ENCODE peak calls at places on chromosome 4, in seven cellular contexts. O is HEK293T, H is smooth muscle cell of the brain vasculature, I is NCI-H2081, R is AG08396, C is RCC 7860, M is K562. G is an unnamed sample.

GRCh38 chr4:117771647-117772337 is 262.5 kb upstream of the NDST3 start:
- DNase-seq in O (no peak), H (no peak), I (no peak), R (no peak), C (no peak), M (no peak), G (peak; percentile 15)

GRCh38 chr4:56821394-56822263 is at the start of gene SPINK2:
- DNase-seq in O (peak; percentile 89), H (no peak), I (peak; percentile 75), R (no peak), C (no peak), M (peak; percentile 69), G (peak; percentile 30)

GRCh38 chr4:1767058-1767769 is 25.9 kb upstream of the FGFR3 start:
- DNase-seq in O (peak; percentile 43), H (no peak), I (peak; percentile 8), R (peak; percentile 58), C (no peak), M (peak; percentile 78), G (peak; percentile 16)

GRCh38 chr4:140344621-140345020 is 28.8 kb upstream of the SCOC start:
- DNase-seq in O (no peak), H (no peak), I (no peak), R (no peak), C (no peak), M (no peak), G (no peak)

GRCh38 chr4:172650758-172651495 is 517.7 kb upstream of the GALNT7 start:
- DNase-seq in O (no peak), H (no peak), I (no peak), R (no peak), C (no peak), M (no peak), G (no peak)

GRCh38 chr4:19945979-19946380 is 305.7 kb upstream of the SLIT2 start:
- DNase-seq in O (no peak), H (peak; percentile 58), I (peak; percentile 22), R (peak; percentile 15), C (peak; percentile 86), M (no peak), G (peak; percentile 72)

GRCh38 chr4:90950385-90950841 is 823.2 kb downstream of the CCSER1 start:
- DNase-seq in O (peak; percentile 22), H (no peak), I (peak; percentile 30), R (no peak), C (no peak), M (no peak), G (no peak)

GRCh38 chr4:163610642-163611041 is 116.2 kb downstream of the TMA16 start:
- DNase-seq in O (no peak), H (no peak), I (no peak), R (no peak), C (no peak), M (no peak), G (no peak)

GRCh38 chr4:76821661-76822060 is 76.3 kb downstream of the SOWAHB start:
- DNase-seq in O (no peak), H (no peak), I (no peak), R (no peak), C (no peak), M (no peak), G (no peak)

GRCh38 chr4:32025840-32026459 is 1305.8 kb downstream of the PCDH7 start:
- DNase-seq in O (no peak), H (no peak), I (no peak), R (no peak), C (peak; percentile 97), M (no peak), G (peak; percentile 91)

GRCh38 chr4:149121015-149121404 is 678.8 kb upstream of the NR3C2 start:
- DNase-seq in O (no peak), H (no peak), I (no peak), R (no peak), C (no peak), M (no peak), G (no peak)

GRCh38 chr4:6205584-6205965 is 5.2 kb upstream of the JAKMIP1 start:
- DNase-seq in O (no peak), H (no peak), I (no peak), R (no peak), C (no peak), M (no peak), G (no peak)

GRCh38 chr4:3106339-3107186 is 32.1 kb downstream of the HTT start:
- DNase-seq in O (peak; percentile 92), H (peak; percentile 58), I (peak; percentile 69), R (peak; percentile 95), C (peak; percentile 86), M (peak; percentile 87), G (peak; percentile 85)

GRCh38 chr4:183823394-183823793 is 81.7 kb upstream of the STOX2 start:
- DNase-seq in O (no peak), H (no peak), I (no peak), R (peak; percentile 43), C (peak; percentile 84), M (no peak), G (peak; percentile 84)

GRCh38 chr4:91840359-91840758 is 463.4 kb upstream of the GRID2 start:
- DNase-seq in O (peak; percentile 18), H (no peak), I (peak; percentile 87), R (no peak), C (no peak), M (no peak), G (no peak)

GRCh38 chr4:56871357-56871993 is 36.2 kb upstream of the REST start:
- DNase-seq in O (no peak), H (no peak), I (peak; percentile 75), R (no peak), C (no peak), M (no peak), G (no peak)

GRCh38 chr4:145815027-145815612 is 123.5 kb downstream of the ZNF827 start:
- DNase-seq in O (no peak), H (no peak), I (no peak), R (no peak), C (no peak), M (no peak), G (no peak)

GRCh38 chr4:52750819-52751348 is 341 bp downstream of the ERVMER34-1 start:
- DNase-seq in O (no peak), H (no peak), I (no peak), R (peak; percentile 27), C (no peak), M (no peak), G (no peak)

GRCh38 chr4:53455766-53456165 is 78.3 kb downstream of the FIP1L1 start:
- DNase-seq in O (no peak), H (no peak), I (no peak), R (no peak), C (no peak), M (no peak), G (no peak)

GRCh38 chr4:53929311-53929710 is 135.1 kb downstream of the CHIC2 start:
- DNase-seq in O (no peak), H (no peak), I (no peak), R (no peak), C (no peak), M (no peak), G (no peak)

GRCh38 chr4:170198742-170199141 is 109.0 kb upstream of the AADAT start:
- DNase-seq in O (no peak), H (no peak), I (peak; percentile 1), R (no peak), C (no peak), M (no peak), G (peak; percentile 6)

GRCh38 chr4:148787831-148788477 is 345.7 kb upstream of the NR3C2 start:
- DNase-seq in O (peak; percentile 12), H (no peak), I (no peak), R (peak; percentile 13), C (no peak), M (no peak), G (no peak)

GRCh38 chr4:30719363-30720020 is 677 bp upstream of the PCDH7 start:
- DNase-seq in O (peak; percentile 26), H (no peak), I (peak; percentile 64), R (peak; percentile 52), C (peak; percentile 30), M (no peak), G (peak; percentile 51)

GRCh38 chr4:151660676-151661075 is 100.1 kb downstream of the GATB start:
- DNase-seq in O (no peak), H (no peak), I (no peak), R (no peak), C (no peak), M (no peak), G (no peak)

GRCh38 chr4:55411621-55412020 is 15.9 kb downstream of the TMEM165 start:
- DNase-seq in O (no peak), H (no peak), I (no peak), R (no peak), C (no peak), M (no peak), G (no peak)

GRCh38 chr4:11471613-11472012 is 42.9 kb upstream of the HS3ST1 start:
- DNase-seq in O (no peak), H (no peak), I (no peak), R (no peak), C (no peak), M (no peak), G (no peak)

GRCh38 chr4:67723949-67724348 is 23.0 kb upstream of the UBA6 start:
- DNase-seq in O (no peak), H (no peak), I (no peak), R (no peak), C (no peak), M (no peak), G (no peak)

GRCh38 chr4:54449999-54450398 is 207.8 kb upstream of the KIT start:
- DNase-seq in O (no peak), H (no peak), I (no peak), R (no peak), C (no peak), M (no peak), G (no peak)

GRCh38 chr4:41750158-41750623 is 1.7 kb upstream of the PHOX2B start:
- DNase-seq in O (peak; percentile 56), H (no peak), I (peak; percentile 49), R (no peak), C (no peak), M (no peak), G (no peak)

GRCh38 chr4:7813674-7814073 is 126.0 kb downstream of the AFAP1 start:
- DNase-seq in O (no peak), H (no peak), I (no peak), R (no peak), C (peak; percentile 78), M (no peak), G (peak; percentile 79)

GRCh38 chr4:24794111-24794860 is 1.1 kb upstream of the SOD3 start:
- DNase-seq in O (no peak), H (no peak), I (no peak), R (peak; percentile 58), C (no peak), M (no peak), G (peak; percentile 14)

GRCh38 chr4:102440498-102440897 is 60.7 kb upstream of the NFKB1 start:
- DNase-seq in O (no peak), H (no peak), I (no peak), R (no peak), C (no peak), M (no peak), G (no peak)

GRCh38 chr4:137707221-137707620 is 174.9 kb upstream of the PCDH18 start:
- DNase-seq in O (no peak), H (no peak), I (peak; percentile 28), R (no peak), C (no peak), M (no peak), G (no peak)